ENCODE peak calls at places on chromosomes 2 and 18, in ten cellular contexts. P is PC-3, B is neural progenitor cell, Y is PC-9, O is fibroblast of lung, L is GM23248, D is H1, X is GM12878, S is mammary epithelial cell, I is keratinocyte. T is an unnamed sample.

GRCh38 chr2:32678825-32679224 is 51.0 kb downstream of the TTC27 start:
- DNase-seq in O (peak; percentile 83), S (no peak), B (no peak), P (peak; percentile 15), X (no peak), Y (no peak), I (no peak), D (no peak), L (peak; percentile 33), T (no peak)

GRCh38 chr18:24321071-24321470 is 76.6 kb downstream of the OSBPL1A start:
- DNase-seq in O (no peak), D (no peak), B (no peak), S (no peak), X (no peak), I (no peak), Y (no peak), L (peak; percentile 2), P (no peak), T (no peak)

GRCh38 chr2:174836345-174836999 is 72.2 kb upstream of the CHRNA1 start:
- DNase-seq in X (no peak), B (no peak), S (peak; percentile 89), P (peak; percentile 91), I (peak; percentile 75), D (no peak), L (peak; percentile 89), O (peak; percentile 96), Y (peak; percentile 84), T (peak; percentile 50)

GRCh38 chr2:191631754-191632153 is 46.2 kb upstream of the NABP1 start:
- DNase-seq in O (peak; percentile 45), I (no peak), L (peak; percentile 31), B (no peak), X (no peak), S (peak; percentile 67), D (no peak), P (peak; percentile 94), Y (peak; percentile 88), T (peak; percentile 67)

GRCh38 chr2:62577994-62578836 is 72.2 kb upstream of the TMEM17 start:
- DNase-seq in S (peak; percentile 98), I (peak; percentile 77), O (peak; percentile 97), D (no peak), P (peak; percentile 98), Y (peak; percentile 98), B (no peak), L (peak; percentile 91), X (no peak), T (no peak)

GRCh38 chr2:196259507-196260481 is 88.4 kb upstream of the STK17B start:
- DNase-seq in I (peak; percentile 61), Y (no peak), B (no peak), X (no peak), S (peak; percentile 56), L (peak; percentile 82), P (peak; percentile 86), D (no peak), O (peak; percentile 98), T (peak; percentile 30)

GRCh38 chr18:13809025-13809384 is 14.9 kb upstream of the MC5R start:
- DNase-seq in X (no peak), S (no peak), Y (peak; percentile 76), O (no peak), B (no peak), I (no peak), D (no peak), P (peak; percentile 58), L (no peak), T (no peak)

GRCh38 chr2:172445851-172446250 is 18.5 kb downstream of the ITGA6 start:
- DNase-seq in D (no peak), B (no peak), Y (no peak), O (peak; percentile 13), I (no peak), X (no peak), L (no peak), P (peak; percentile 22), S (no peak), T (no peak)

GRCh38 chr2:54709341-54709809 is 14.1 kb upstream of the EML6 start:
- DNase-seq in O (no peak), Y (no peak), X (no peak), D (no peak), S (no peak), B (no peak), I (no peak), L (no peak), P (no peak), T (peak; percentile 52)

GRCh38 chr2:168457177-168457905 is 1.3 kb downstream of the CERS6 start:
- DNase-seq in P (peak; percentile 38), D (no peak), S (peak; percentile 30), I (no peak), L (no peak), X (peak; percentile 42), O (no peak), Y (no peak), B (no peak), T (no peak)

GRCh38 chr18:35117951-35118411 is 76.8 kb downstream of the MAPRE2 start:
- DNase-seq in L (peak; percentile 72), Y (no peak), O (peak; percentile 82), B (peak; percentile 31), S (no peak), I (no peak), D (no peak), X (no peak), P (no peak), T (no peak)

GRCh38 chr18:55079067-55079466 is 119.8 kb upstream of the CCDC68 start:
- DNase-seq in X (no peak), B (no peak), I (no peak), S (no peak), L (no peak), Y (no peak), O (no peak), D (no peak), P (no peak), T (no peak)

GRCh38 chr2:18588049-18588448 is 1.3 kb downstream of the NT5C1B start:
- DNase-seq in X (no peak), P (peak; percentile 11), O (no peak), I (no peak), S (no peak), L (no peak), Y (no peak), D (no peak), B (no peak), T (no peak)

GRCh38 chr2:4690913-4691312 is 987.5 kb downstream of the DCDC2C start:
- DNase-seq in X (no peak), Y (no peak), I (no peak), O (no peak), P (no peak), L (no peak), B (no peak), D (no peak), S (no peak), T (no peak)

GRCh38 chr18:21979759-21980158 is 189.6 kb upstream of the GATA6 start:
- DNase-seq in O (no peak), S (no peak), X (no peak), I (no peak), D (no peak), L (no peak), P (no peak), Y (no peak), B (no peak), T (no peak)
- TF ChIP-seq EZH2 in O (no peak), S (no peak), X (no peak), I (no peak), D (no peak), L (no peak), P (no peak), Y (no peak), B (no peak), T (no peak)

GRCh38 chr2:45121236-45121927 is 112.1 kb upstream of the SIX2 start:
- DNase-seq in I (no peak), L (no peak), S (peak; percentile 12), O (peak; percentile 28), D (no peak), Y (peak; percentile 60), B (no peak), P (peak; percentile 27), X (no peak), T (no peak)
- H3K4me3 ChIP-seq in I (no peak overlapping the region), L (no peak overlapping the region), S (no peak overlapping the region), O (no peak overlapping the region), D (no peak overlapping the region), Y (no peak overlapping the region), B (no peak overlapping the region), P (no peak overlapping the region), X (no peak overlapping the region), T (no peak overlapping the region)

GRCh38 chr2:205659922-205660321 is 22.4 kb upstream of the NRP2 start:
- DNase-seq in O (no peak), B (no peak), L (no peak), P (no peak), X (no peak), Y (no peak), S (no peak), I (no peak), D (no peak), T (no peak)

GRCh38 chr2:205662389-205662965 is 19.8 kb upstream of the NRP2 start:
- DNase-seq in O (no peak), D (no peak), S (no peak), P (no peak), X (no peak), Y (no peak), B (no peak), L (no peak), I (no peak), T (no peak)

GRCh38 chr2:205658572-205658971 is 23.7 kb upstream of the NRP2 start:
- DNase-seq in S (peak; percentile 35), P (no peak), Y (no peak), D (no peak), B (no peak), L (no peak), I (no peak), X (no peak), O (no peak), T (no peak)

GRCh38 chr2:205658068-205658467 is 24.2 kb upstream of the NRP2 start:
- DNase-seq in D (no peak), S (no peak), O (no peak), I (no peak), L (no peak), X (no peak), P (no peak), Y (no peak), B (no peak), T (no peak)

DNA sequence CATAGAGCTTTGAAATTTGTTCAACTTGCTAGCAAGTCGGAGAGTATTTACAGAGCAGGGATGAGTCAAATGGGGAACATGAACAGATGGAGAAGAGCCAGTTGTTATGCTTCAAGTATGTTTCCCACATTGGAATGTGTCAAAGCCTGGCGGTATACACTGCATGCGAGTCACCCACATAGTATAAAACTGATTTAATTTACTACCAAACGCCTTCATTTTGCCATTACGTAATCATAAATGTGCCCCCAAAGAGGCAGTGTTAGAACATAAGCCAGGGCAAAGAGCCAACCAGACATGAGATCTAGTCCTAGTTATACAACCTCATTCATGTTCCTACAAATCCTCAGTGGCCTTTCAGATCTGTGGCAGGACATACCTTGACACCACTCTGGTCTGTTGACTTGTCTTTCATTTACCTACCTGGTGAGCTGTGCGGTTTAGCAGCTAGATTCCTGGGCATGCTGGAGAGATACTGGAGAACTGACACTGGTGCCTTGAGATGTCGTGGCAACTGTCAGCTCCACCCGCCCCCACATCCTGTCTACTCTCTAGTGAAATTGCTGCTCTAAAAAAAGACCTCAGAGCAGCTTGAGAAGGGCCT is 21.7 kb upstream of the NRP2 start:
- DNase-seq in X (no peak), B (no peak), Y (no peak), D (no peak), S (peak; percentile 81), L (peak; percentile 98), P (peak; percentile 73), I (no peak), O (peak; percentile 97), T (no peak)
- H3K4me2 ChIP-seq in X (no peak overlapping the region), B (no peak overlapping the region), Y (no peak overlapping the region), D (no peak overlapping the region), S (peak overlapping the region; percentile 77), L (peak overlapping the region; percentile 77), P (no peak overlapping the region), I (peak overlapping the region; percentile 80), O (peak overlapping the region; percentile 82), T (no peak overlapping the region)

GRCh38 chr2:56185101-56185581 is 1.4 kb downstream of the CCDC85A start:
- DNase-seq in B (peak; percentile 39), P (peak; percentile 27), I (no peak), D (no peak), S (peak; percentile 14), Y (no peak), X (no peak), L (peak; percentile 66), O (no peak), T (peak; percentile 55)
- TF ChIP-seq EZH2 in B (no peak), P (no peak), I (no peak), D (peak; percentile 44), S (no peak), Y (no peak), X (no peak), L (no peak), O (peak; percentile 97), T (no peak)

T was measured in hepatocyte.